ENCODE peak calls at places on chromosome X, in eight cellular contexts. R is DMS53; O is GM12891; F is SK-N-SH; S is Calu3; B is stimulated activated CD8-positive, alpha-beta memory T cell treated with anti-CD3 and anti-CD28 coated beads, Interleukin-7, amount 100 ng/mL, for 24 hours; I is T-helper 2 cell; M is NCI-H774. W is an unnamed sample.
A peak's percentile ranks its signal among the peaks of the same experiment; 100 is the strongest.

GRCh38 chrX:154058207-154058997 is 38.7 kb upstream of the IRAK1 start:
- DNase-seq in S (no peak), I (no peak), F (no peak), B (no peak), M (no peak), R (no peak), O (no peak), W (no peak)

GRCh38 chrX:72641601-72642000 is 69.0 kb upstream of the HDAC8 start:
- DNase-seq in M (no peak), B (no peak), S (no peak), O (no peak), R (no peak), I (no peak), F (no peak), W (no peak)

GRCh38 chrX:3717742-3718420 is 4.4 kb upstream of the PRKX start:
- DNase-seq in O (no peak), F (no peak), S (no peak), M (no peak), R (no peak), I (no peak), B (no peak), W (no peak)

GRCh38 chrX:12992544-12993118 is 17.7 kb downstream of the TMSB4X start:
- DNase-seq in O (no peak), S (no peak), I (no peak), B (no peak), M (no peak), F (no peak), R (no peak), W (no peak)

GRCh38 chrX:13266641-13267420 is 53.0 kb downstream of the ATXN3L start:
- DNase-seq in F (no peak), R (no peak), I (no peak), M (no peak), S (no peak), O (no peak), B (peak; percentile 2), W (no peak)

GRCh38 chrX:68433981-68434299 is 645 bp upstream of the OPHN1 start:
- DNase-seq in M (no peak), I (no peak), F (no peak), B (no peak), R (no peak), S (no peak), O (no peak), W (no peak)

GRCh38 chrX:148601034-148601433 is 100.6 kb downstream of the AFF2 start:
- DNase-seq in F (no peak), M (no peak), O (no peak), S (no peak), B (no peak), R (no peak), I (no peak), W (no peak)

GRCh38 chrX:124217289-124218251 is 114.9 kb upstream of the TEX13D start:
- DNase-seq in R (peak; percentile 65), B (no peak), I (peak; percentile 94), S (no peak), M (no peak), F (no peak), O (no peak), W (no peak)

GRCh38 chrX:119429471-119429870 is 30.3 kb downstream of the SLC25A43 start:
- DNase-seq in S (no peak), O (no peak), I (no peak), B (no peak), R (no peak), F (no peak), M (no peak), W (no peak)

GRCh38 chrX:37662181-37662580 is 23.4 kb upstream of the XK start:
- DNase-seq in S (no peak), O (no peak), F (no peak), R (no peak), B (no peak), M (no peak), I (no peak), W (no peak)

GRCh38 chrX:109384569-109385174 is 97.2 kb downstream of the GUCY2F start:
- DNase-seq in F (no peak), M (no peak), R (peak; percentile 66), B (no peak), I (no peak), O (no peak), S (peak; percentile 28), W (no peak)